ENCODE peak calls at places on chromosomes 6 and 20, in nine cellular contexts. T is left lung, N is sigmoid colon, D is cardiac muscle cell, F is upper lobe of right lung, R is transverse colon, G is stomach, S is adrenal gland, A is tibial artery. Y is an unnamed sample. For H3K4me1, the result is how much of the 10 kb centered on the place peaks cover.

GRCh38 chr6:37060195-37060559 is 54.7 kb downstream of the FGD2 start:
- DNase-seq in T (no peak), N (no peak), D (no peak), F (no peak), R (no peak), G (no peak), S (no peak), A (no peak), Y (no peak)

GRCh38 chr20:47999166-47999565 is 213.9 kb upstream of the SULF2 start:
- DNase-seq in T (no peak), N (no peak), D (peak), F (no peak), R (no peak), G (no peak), S (no peak), A (no peak), Y (no peak)

GRCh38 chr20:58073945-58074920 is 154.2 kb downstream of the ANKRD60 start:
- DNase-seq in T (no peak), N (no peak), D (peak), F (no peak), R (no peak), G (no peak), S (no peak), A (no peak), Y (no peak)

GRCh38 chr6:63882208-63882607 is 246.6 kb downstream of the PHF3 start:
- DNase-seq in T (no peak), N (no peak), D (peak), F (no peak), R (no peak), G (no peak), S (no peak), A (no peak), Y (no peak)

GRCh38 chr6:31764239-31764638 is 1.8 kb downstream of the SAPCD1 start:
- DNase-seq in T (peak), N (no peak), D (no peak), F (no peak), R (no peak), G (no peak), S (no peak), A (no peak), Y (no peak)

GRCh38 chr6:38107073-38107472 is 287.5 kb downstream of the ZFAND3 start:
- DNase-seq in T (no peak), N (no peak), D (no peak), F (no peak), R (no peak), G (no peak), S (no peak), A (no peak), Y (no peak)

GRCh38 chr6:122696079-122696478 is 83.4 kb upstream of the FABP7 start:
- DNase-seq in T (no peak), N (no peak), D (peak), F (no peak), R (no peak), G (no peak), S (no peak), A (no peak), Y (no peak)

GRCh38 chr6:121608270-121608669 is 172.8 kb downstream of the GJA1 start:
- DNase-seq in T (no peak), N (no peak), D (no peak), F (no peak), R (no peak), G (no peak), S (no peak), A (no peak), Y (no peak)

GRCh38 chr6:20113649-20114224 is 98.5 kb downstream of the MBOAT1 start:
- DNase-seq in T (no peak), N (no peak), D (no peak), F (no peak), R (no peak), G (no peak), S (no peak), A (no peak), Y (no peak)

GRCh38 chr6:43579171-43579570 is 3.2 kb downstream of the POLH start:
- DNase-seq in T (no peak), N (no peak), D (no peak), F (no peak), R (no peak), G (no peak), S (no peak), A (no peak), Y (no peak)

GRCh38 chr6:108544586-108544985 is 16.1 kb upstream of the FOXO3 start:
- DNase-seq in T (no peak), N (no peak), D (peak), F (no peak), R (no peak), G (no peak), S (peak), A (no peak), Y (no peak)

GRCh38 chr6:15417811-15418210 is 171.9 kb downstream of the JARID2 start:
- DNase-seq in T (no peak), N (no peak), D (peak), F (no peak), R (no peak), G (no peak), S (no peak), A (no peak), Y (no peak)

GRCh38 chr20:3909952-3910366 is 20.8 kb downstream of the PANK2 start:
- DNase-seq in T (no peak), N (no peak), D (no peak), F (no peak), R (no peak), G (no peak), S (no peak), A (no peak), Y (no peak)

GRCh38 chr6:159103396-159104162 is 58.8 kb upstream of the TAGAP start:
- DNase-seq in T (no peak), N (no peak), D (no peak), F (no peak), R (no peak), G (no peak), S (no peak), A (peak), Y (no peak)

GRCh38 chr6:68094070-68094469 is 541.0 kb upstream of the ADGRB3 start:
- DNase-seq in T (no peak), N (no peak), D (no peak), F (no peak), R (no peak), G (no peak), S (no peak), A (no peak), Y (no peak)

GRCh38 chr6:15969236-15969778 is 159.6 kb upstream of the MYLIP start:
- DNase-seq in T (no peak), N (no peak), D (peak), F (no peak), R (no peak), G (no peak), S (no peak), A (no peak), Y (no peak)

GRCh38 chr6:144377586-144377985 is 92.5 kb downstream of the UTRN start:
- DNase-seq in T (no peak), N (no peak), D (peak), F (no peak), R (no peak), G (no peak), S (peak), A (no peak), Y (no peak)

GRCh38 chr6:4518506-4518905 is 257.7 kb upstream of the CDYL start:
- DNase-seq in T (no peak), N (no peak), D (peak), F (no peak), R (no peak), G (no peak), S (no peak), A (no peak), Y (no peak)

GRCh38 chr20:60137657-60138245 is 179.5 kb downstream of the CDH26 start:
- DNase-seq in T (no peak), N (no peak), D (no peak), F (no peak), R (peak), G (no peak), S (no peak), A (no peak), Y (peak)

GRCh38 chr6:33746651-33747100 is at the start of gene IP6K3:
- DNase-seq in T (no peak), N (peak), D (no peak), F (no peak), R (no peak), G (no peak), S (no peak), A (no peak), Y (peak)

GRCh38 chr6:155495011-155495768 is 39.6 kb upstream of the NOX3 start:
- DNase-seq in T (no peak), N (peak), D (peak), F (no peak), R (peak), G (no peak), S (peak), A (peak), Y (peak)

GRCh38 chr6:37433657-37434271 is 743 bp downstream of the CMTR1 start:
- DNase-seq in T (no peak), N (no peak), D (peak), F (no peak), R (no peak), G (no peak), S (peak), A (no peak), Y (no peak)

GRCh38 chr20:11852189-11852588 is 65.5 kb upstream of the BTBD3 start:
- DNase-seq in T (no peak), N (no peak), D (no peak), F (no peak), R (no peak), G (no peak), S (no peak), A (no peak), Y (no peak)

GRCh38 chr20:32288225-32288849 is 10.9 kb downstream of the KIF3B start:
- DNase-seq in T (no peak), N (no peak), D (no peak), F (no peak), R (no peak), G (no peak), S (no peak), A (no peak), Y (no peak)

GRCh38 chr20:63360850-63361497 is at the start of gene CHRNA4:
- DNase-seq in T (peak), N (no peak), D (no peak), F (no peak), R (no peak), G (no peak), S (no peak), A (no peak), Y (no peak)

GRCh38 chr6:35475573-35475972 is 7.4 kb downstream of the RPL10A start:
- DNase-seq in T (peak), N (no peak), D (no peak), F (no peak), R (no peak), G (no peak), S (no peak), A (no peak), Y (no peak)

GRCh38 chr20:50003253-50003656 is 20.5 kb downstream of the SNAI1 start:
- DNase-seq in T (no peak), N (no peak), D (peak), F (no peak), R (no peak), G (no peak), S (no peak), A (no peak), Y (no peak)

DNA sequence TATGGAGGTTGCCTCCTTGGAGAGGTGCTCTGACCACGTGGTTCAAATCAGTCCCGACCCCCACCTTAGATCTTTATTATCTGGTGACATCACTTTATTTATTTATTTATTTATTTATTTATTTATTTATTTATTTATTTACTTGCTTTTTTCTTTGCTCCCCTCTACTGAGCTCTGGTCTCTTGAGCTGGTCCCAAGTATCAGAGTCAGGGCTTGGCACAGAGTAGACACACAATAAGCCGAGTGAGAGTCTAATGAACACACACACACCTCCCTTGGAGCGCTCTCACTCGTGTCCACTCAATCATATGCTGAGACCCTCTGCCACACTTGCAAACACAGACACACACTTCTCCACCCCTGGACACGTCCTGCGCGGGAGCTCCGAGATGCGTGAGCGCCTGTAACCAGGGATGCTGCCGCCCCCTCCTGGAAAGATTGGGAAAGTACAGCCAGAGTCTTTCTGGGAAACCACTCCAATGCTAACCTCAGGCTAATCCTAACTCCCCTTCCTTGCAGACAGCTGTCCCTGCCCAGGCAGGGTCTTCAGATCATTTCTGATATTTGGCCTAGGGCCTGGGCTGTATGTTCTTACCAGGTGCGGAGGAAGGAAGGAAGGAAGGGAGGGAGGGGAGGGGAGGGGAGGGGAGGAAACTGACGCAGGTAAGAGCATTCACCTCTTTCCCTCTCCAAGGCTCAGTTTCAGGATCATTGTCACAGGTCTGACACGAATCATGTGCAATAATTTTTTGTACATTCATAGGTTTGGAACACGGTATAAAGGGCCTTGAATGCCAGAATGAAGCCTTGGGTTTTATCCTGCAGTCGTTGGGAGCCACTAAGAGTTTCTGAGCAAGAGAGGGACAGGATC is 70.9 kb downstream of the STK35 start:
- DNase-seq in T (peak), N (peak), D (peak), F (peak), R (peak), G (peak), S (peak), A (peak), Y (peak)
- TF ChIP-seq CTCF in T (peak), N (peak), D (peak), F (peak), R (peak), G (no peak), S (peak), A (peak), Y (peak)

GRCh38 chr20:62121776-62122658 is at the start of gene LSM14B:
- DNase-seq in T (peak), N (peak), D (peak), F (peak), R (peak), G (peak), S (peak), A (peak), Y (peak)

GRCh38 chr20:62120365-62120762 is 1.9 kb upstream of the LSM14B start:
- DNase-seq in T (no peak), N (no peak), D (no peak), F (no peak), R (no peak), G (no peak), S (no peak), A (no peak), Y (no peak)

GRCh38 chr20:62123450-62124118 is 1.3 kb downstream of the LSM14B start:
- DNase-seq in T (no peak), N (no peak), D (peak), F (no peak), R (no peak), G (no peak), S (no peak), A (no peak), Y (no peak)

GRCh38 chr20:62120990-62121775 is 1.1 kb upstream of the LSM14B start:
- DNase-seq in T (peak), N (peak), D (no peak), F (peak), R (peak), G (no peak), S (peak), A (no peak), Y (no peak)

GRCh38 chr20:62122659-62123449 is 579 bp downstream of the LSM14B start:
- DNase-seq in T (peak), N (peak), D (peak), F (peak), R (peak), G (peak), S (peak), A (peak), Y (peak)
- H3K4me1 ChIP-seq in T (under half), N (under half), D (under half), F (under half), R (under half), G (under half), S (under half), A (under half), Y (half or more)

DNA sequence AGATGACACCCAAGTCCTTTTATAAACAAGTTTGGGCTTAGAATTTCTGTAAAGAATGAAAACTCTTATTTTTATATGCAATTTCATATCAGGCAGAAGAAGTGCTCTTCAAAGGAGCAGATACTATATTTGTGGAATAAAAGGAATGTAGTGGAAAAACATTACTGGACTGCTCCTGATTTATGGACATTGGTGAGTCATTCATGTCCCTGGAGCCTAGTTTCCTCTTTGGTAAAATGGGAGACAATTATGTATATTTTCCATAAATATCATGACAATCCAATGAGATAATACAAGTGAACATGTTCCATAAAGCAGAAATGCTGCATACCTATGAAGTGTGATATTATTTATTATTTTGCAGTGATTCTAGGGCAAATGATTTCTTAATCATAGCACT is 445.7 kb upstream of the CITED2 start:
- DNase-seq in T (no peak), N (no peak), D (peak), F (no peak), R (no peak), G (no peak), S (no peak), A (no peak), Y (no peak)
- H3K27ac ChIP-seq in T (no peak), N (no peak), D (no peak), F (no peak), R (no peak), G (no peak), S (peak), A (no peak), Y (no peak)

DNA sequence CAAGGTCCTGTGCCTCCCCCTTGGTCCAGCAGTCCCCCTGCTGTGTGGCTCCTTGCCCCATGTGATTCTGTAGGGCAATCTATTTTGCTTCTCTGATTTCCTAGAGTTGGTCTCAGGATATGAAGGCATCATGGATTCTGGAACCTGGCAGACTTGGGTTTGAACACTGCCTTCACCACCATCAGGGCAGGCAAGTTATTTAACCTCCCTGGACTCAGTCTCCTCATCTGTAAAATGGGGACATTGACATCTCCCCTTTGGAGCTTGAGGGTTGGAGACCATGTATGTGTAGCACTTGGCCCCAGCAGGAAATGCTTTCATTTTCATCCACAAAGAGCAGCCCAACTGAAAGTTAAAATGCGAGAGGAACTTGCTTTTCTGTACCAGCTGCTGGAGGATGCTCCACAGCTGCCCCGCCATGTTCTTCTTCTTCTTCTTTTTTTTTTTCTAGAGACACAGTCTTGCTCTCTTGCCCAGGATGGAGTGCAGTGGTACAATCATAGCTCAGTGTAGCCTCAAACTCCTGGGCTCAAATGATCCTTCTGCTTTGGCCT is 6.7 kb downstream of the TOX2 start:
- DNase-seq in T (no peak), N (no peak), D (no peak), F (peak), R (no peak), G (no peak), S (no peak), A (no peak), Y (no peak)
- TF ChIP-seq CTCF in T (no peak), N (no peak), D (no peak), F (no peak), R (no peak), G (no peak), S (no peak), A (no peak), Y (no peak)

GRCh38 chr20:5153612-5154542 is 27.1 kb downstream of the CDS2 start:
- DNase-seq in T (no peak), N (no peak), D (no peak), F (no peak), R (no peak), G (no peak), S (no peak), A (no peak), Y (no peak)
- H3K4me1 ChIP-seq in T (under half), N (under half), D (under half), F (under half), R (half or more), G (half or more), S (under half), A (half or more), Y (half or more)

GRCh38 chr6:127191716-127192115 is 73.2 kb downstream of the RSPO3 start:
- DNase-seq in T (no peak), N (no peak), D (no peak), F (no peak), R (no peak), G (no peak), S (no peak), A (no peak), Y (no peak)

GRCh38 chr6:127190552-127190951 is 72.1 kb downstream of the RSPO3 start:
- DNase-seq in T (no peak), N (no peak), D (peak), F (no peak), R (no peak), G (no peak), S (no peak), A (no peak), Y (no peak)

GRCh38 chr6:127188752-127189151 is 70.3 kb downstream of the RSPO3 start:
- DNase-seq in T (no peak), N (no peak), D (no peak), F (no peak), R (no peak), G (no peak), S (no peak), A (no peak), Y (no peak)

GRCh38 chr6:127195833-127196232 is 70.8 kb upstream of the RNF146 start:
- DNase-seq in T (no peak), N (no peak), D (no peak), F (no peak), R (no peak), G (no peak), S (no peak), A (no peak), Y (no peak)

GRCh38 chr6:127192911-127193503 is 73.7 kb upstream of the RNF146 start:
- DNase-seq in T (no peak), N (no peak), D (peak), F (no peak), R (no peak), G (no peak), S (no peak), A (no peak), Y (no peak)
- H3K27ac ChIP-seq in T (peak), N (peak), D (no peak), F (peak), R (no peak), G (peak), S (peak), A (no peak), Y (peak)